ENCODE peak calls at places on chromosome 21, in seven cellular contexts. T is mesenchymal stem cell, I is iPS DF 6.9, R is spleen, F is SJSA1, A is cardiac muscle cell, W is lower lobe of right lung. M is an unnamed sample.

GRCh38 chr21:46486481-46487000 is 27.9 kb downstream of the DIP2A start:
- DNase-seq in R (no peak), F (no peak), A (no peak), W (no peak), T (no peak), I (no peak), M (no peak)

GRCh38 chr21:32135401-32136363 is 143.2 kb downstream of the MIS18A start:
- DNase-seq in W (no peak), R (no peak), T (no peak), I (no peak), F (peak; percentile 78), A (no peak), M (no peak)

GRCh38 chr21:27240901-27241300 is 274.0 kb upstream of the ADAMTS5 start:
- DNase-seq in R (no peak), F (no peak), W (no peak), A (no peak), T (no peak), I (no peak), M (no peak)

GRCh38 chr21:43703068-43703880 is 15.7 kb upstream of the PDXK start:
- DNase-seq in A (peak; percentile 64), F (no peak), T (peak; percentile 38), I (no peak), W (peak; percentile 72), R (peak; percentile 85), M (no peak)

GRCh38 chr21:15005391-15005790 is 59.4 kb downstream of the NRIP1 start:
- DNase-seq in W (no peak), F (no peak), R (peak; percentile 75), T (no peak), A (peak; percentile 44), I (peak; percentile 37), M (no peak)

GRCh38 chr21:43981871-43982210 is 30.3 kb upstream of the TRAPPC10 start:
- DNase-seq in R (no peak), I (no peak), T (no peak), W (no peak), A (no peak), F (no peak), M (no peak)

GRCh38 chr21:25441835-25442234 is 165.4 kb downstream of the MRPL39 start:
- DNase-seq in T (no peak), W (no peak), A (no peak), F (no peak), R (no peak), I (no peak), M (no peak)

GRCh38 chr21:16587141-16587570 is 857.4 kb downstream of the USP25 start:
- DNase-seq in T (no peak), A (no peak), F (no peak), R (no peak), W (peak; percentile 46), I (no peak), M (no peak)

GRCh38 chr21:39610705-39611104 is 2.0 kb upstream of the B3GALT5 start:
- DNase-seq in I (peak; percentile 39), R (no peak), A (no peak), W (no peak), T (no peak), F (no peak), M (peak; percentile 75)

GRCh38 chr21:20419780-20420179 is 578.4 kb upstream of the NCAM2 start:
- DNase-seq in A (no peak), W (no peak), I (no peak), R (no peak), T (no peak), F (no peak), M (no peak)

GRCh38 chr21:19244502-19245187 is 841.1 kb upstream of the TMPRSS15 start:
- DNase-seq in W (no peak), T (no peak), R (peak; percentile 61), I (no peak), A (no peak), F (no peak), M (no peak)

GRCh38 chr21:39633043-39633442 is 20.3 kb downstream of the B3GALT5 start:
- DNase-seq in F (no peak), W (no peak), A (no peak), I (no peak), T (peak; percentile 42), R (no peak), M (no peak)

GRCh38 chr21:16837319-16837718 is 675.5 kb upstream of the CXADR start:
- DNase-seq in R (no peak), F (no peak), I (no peak), A (no peak), W (no peak), T (no peak), M (peak; percentile 28)

GRCh38 chr21:27047331-27048314 is 80.7 kb upstream of the ADAMTS5 start:
- DNase-seq in A (no peak), T (peak; percentile 89), W (no peak), I (no peak), F (no peak), R (no peak), M (peak; percentile 76)

GRCh38 chr21:44304846-44305245 is 5.0 kb downstream of the PFKL start:
- DNase-seq in F (peak; percentile 65), A (peak; percentile 74), T (peak; percentile 57), I (no peak), R (no peak), W (no peak), M (peak; percentile 42)

GRCh38 chr21:14070049-14070893 is 140.5 kb downstream of the LIPI start:
- DNase-seq in I (no peak), A (no peak), F (peak; percentile 31), R (no peak), W (no peak), T (no peak), M (no peak)

GRCh38 chr21:46661211-46661625 is 25.7 kb downstream of the PRMT2 start:
- DNase-seq in T (peak; percentile 79), W (peak; percentile 76), R (no peak), I (no peak), F (peak; percentile 77), A (peak; percentile 84), M (no peak)

DNA sequence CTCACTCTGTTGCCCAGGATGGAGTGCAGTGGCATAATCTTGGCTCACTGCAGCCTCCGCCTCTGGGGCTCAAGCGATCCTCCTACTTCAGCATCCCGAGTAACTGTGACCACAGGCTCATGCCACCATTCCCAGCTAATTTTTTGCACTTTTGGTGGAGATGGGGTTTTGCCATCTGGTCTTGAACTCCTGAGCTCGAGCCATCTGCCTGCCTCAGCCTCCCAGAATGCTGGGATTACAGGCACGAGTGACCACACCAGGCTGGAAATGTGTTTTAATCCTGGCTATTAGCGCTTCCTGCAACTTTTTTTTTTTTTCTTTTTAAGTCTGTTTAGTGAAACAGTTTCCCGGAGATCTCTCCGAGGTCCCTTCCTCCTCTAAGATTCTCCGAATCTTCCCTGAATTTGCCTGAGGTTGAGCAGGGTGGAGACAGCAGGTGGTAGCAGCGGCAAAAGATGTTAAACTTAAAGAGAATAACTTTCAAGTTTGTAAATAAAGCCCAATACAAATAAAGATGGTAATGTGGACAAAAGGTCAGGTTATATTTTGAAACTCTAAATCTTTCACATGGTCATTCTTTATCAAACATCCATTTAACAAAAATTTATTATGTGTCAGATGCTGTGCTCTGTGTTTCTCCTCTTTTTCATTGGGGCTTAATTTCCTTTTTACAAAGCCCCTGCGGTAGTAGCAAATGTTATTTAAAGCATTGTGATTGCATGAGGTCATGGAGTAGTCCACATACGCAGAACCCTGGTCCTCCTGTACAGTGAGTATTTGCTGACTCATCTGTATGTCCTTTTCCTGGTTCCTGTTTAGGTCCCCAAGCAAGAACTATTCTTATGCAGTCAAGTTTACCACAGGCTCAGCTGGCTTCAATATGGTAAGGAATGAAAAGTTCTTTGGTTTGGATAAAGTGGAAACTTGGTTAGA is 119.1 kb downstream of the ITSN1 start:
- DNase-seq in I (no peak), A (peak; percentile 6), T (peak; percentile 98), R (no peak), F (peak; percentile 81), W (no peak), M (peak; percentile 88)
- H3K4me3 ChIP-seq in I (no peak overlapping the region), A (no peak overlapping the region), T (no peak overlapping the region), R (no peak overlapping the region), F (no peak overlapping the region), W (no peak overlapping the region), M (peak overlapping the region; percentile 11)

DNA sequence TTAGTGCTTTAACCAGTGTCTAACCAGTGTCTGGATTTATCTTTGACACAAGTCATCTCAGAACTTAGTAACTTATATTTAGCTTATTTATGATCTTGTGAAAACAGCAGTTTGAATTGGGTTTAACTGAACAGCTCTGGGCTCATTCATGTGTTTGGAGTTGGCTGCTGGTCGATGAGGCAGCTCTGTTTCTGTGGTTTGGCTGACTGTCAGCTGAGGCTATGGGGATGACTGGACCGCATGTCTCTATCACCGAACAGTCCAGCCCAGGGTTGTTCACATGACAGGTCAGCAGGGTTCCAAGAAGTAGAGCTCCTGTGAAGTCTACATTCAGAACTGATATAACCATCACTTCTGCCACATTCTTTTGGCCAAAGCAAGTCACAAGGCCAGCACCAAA is 29.1 kb upstream of the C21orf91 start:
- DNase-seq in W (no peak), F (peak; percentile 86), I (no peak), R (no peak), A (no peak), T (peak; percentile 94), M (peak; percentile 26)
- H3K27ac ChIP-seq in W (no peak overlapping the region), F (peak overlapping the region; percentile 24), I (no peak overlapping the region), R (no peak overlapping the region), A (no peak overlapping the region), T (peak overlapping the region; percentile 91), M (no peak overlapping the region)

DNA sequence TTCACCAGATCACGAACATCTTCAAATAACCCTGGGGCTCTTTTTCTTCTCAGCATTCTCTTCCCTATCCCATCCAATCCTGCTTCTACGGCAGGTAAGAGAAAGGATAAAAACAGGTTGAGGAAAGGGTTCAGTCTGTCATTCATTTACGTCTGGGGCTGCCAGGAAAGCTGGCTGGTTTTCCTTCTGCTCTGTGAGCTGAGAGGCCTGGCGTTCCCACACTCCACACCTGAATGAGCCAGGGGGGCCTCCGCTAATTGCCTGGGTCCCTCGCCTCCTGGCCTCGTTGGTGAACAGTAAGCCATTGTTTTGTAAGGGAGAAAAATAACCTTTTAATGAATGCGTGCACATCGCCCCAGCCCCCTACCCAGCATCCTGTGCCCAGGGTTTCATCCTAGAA is 70.8 kb upstream of the SIM2 start:
- DNase-seq in I (no peak), W (no peak), F (no peak), T (no peak), A (no peak), R (no peak), M (no peak)
- H3K4me3 ChIP-seq in I (no peak overlapping the region), W (no peak overlapping the region), F (no peak overlapping the region), T (no peak overlapping the region), A (no peak overlapping the region), R (no peak overlapping the region), M (no peak overlapping the region)

DNA sequence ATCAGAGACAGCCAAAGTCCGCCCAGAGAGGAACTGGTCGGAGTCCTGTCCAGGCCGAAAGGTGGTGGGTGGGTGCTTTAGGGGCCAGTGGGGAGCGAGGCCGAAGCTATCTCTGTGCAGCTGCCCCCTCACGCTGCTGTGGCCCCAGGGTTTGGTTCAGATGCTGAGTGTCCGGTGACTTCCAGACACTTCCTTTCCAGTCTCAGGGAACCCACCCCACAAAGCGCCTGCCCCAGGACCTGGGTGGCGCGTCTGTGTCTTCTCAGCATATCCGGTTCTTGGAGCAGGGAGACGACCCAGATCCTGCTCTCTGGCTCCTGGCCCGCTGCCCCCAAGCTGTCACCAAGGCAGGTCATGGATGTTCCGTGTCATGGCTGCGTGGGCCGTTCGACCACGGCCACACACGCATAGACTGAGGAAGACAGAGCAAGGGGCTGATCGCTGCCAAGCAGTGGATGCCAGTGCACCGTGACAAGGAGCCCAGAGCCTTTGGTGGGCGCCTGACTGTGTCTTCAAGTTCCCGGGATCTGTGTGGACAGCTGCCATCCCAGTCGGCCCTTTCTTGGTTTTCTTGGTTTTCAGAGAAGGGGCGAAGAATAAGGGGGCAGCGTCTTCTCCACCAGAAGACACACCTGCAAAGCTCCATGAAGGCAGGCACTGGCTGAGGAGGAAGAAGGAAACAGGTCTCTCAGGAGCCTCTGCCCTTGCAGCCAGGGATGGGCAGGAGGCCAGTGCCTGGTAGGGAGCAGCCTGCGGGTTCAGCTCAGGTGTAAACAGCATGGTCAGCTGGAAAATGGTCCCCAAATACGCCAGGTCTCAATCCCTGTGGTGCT is 22.9 kb upstream of the COL18A1 start:
- DNase-seq in T (no peak), I (no peak), F (no peak), A (no peak), W (peak; percentile 31), R (peak; percentile 52), M (no peak)
- H3K27ac ChIP-seq in T (no peak overlapping the region), I (no peak overlapping the region), F (no peak overlapping the region), A (no peak overlapping the region), W (no peak overlapping the region), R (no peak overlapping the region), M (no peak overlapping the region)